ENCODE peak calls at places on chromosomes 6 and 20, in nine cellular contexts. S is AG04450; T is A673; P is heart left ventricle; Y is left lung; E is ovary; X is CD8-positive, alpha-beta T cell; J is heart right ventricle; H is A549. G is an unnamed sample. For H3K9me3, the result is how much of the 10 kb centered on the place peaks cover.

GRCh38 chr20:19644085-19644484 is 114.0 kb upstream of the RIN2 start:
- DNase-seq in T (no peak), H (no peak), X (no peak), P (no peak), E (no peak), Y (no peak), J (no peak), S (no peak), G (no peak)

GRCh38 chr6:154993026-154993425 is 2.1 kb upstream of the TIAM2 start:
- DNase-seq in H (no peak), J (no peak), X (no peak), T (no peak), P (no peak), S (no peak), Y (no peak), E (no peak), G (peak)

GRCh38 chr6:74455786-74456185 is 750.1 kb downstream of the COL12A1 start:
- DNase-seq in H (no peak), J (no peak), T (peak), Y (no peak), S (no peak), P (no peak), E (no peak), X (no peak), G (no peak)

GRCh38 chr6:40585661-40586269 is 1.4 kb downstream of the LRFN2 start:
- DNase-seq in J (no peak), H (no peak), S (no peak), P (no peak), Y (no peak), T (peak), E (no peak), X (no peak), G (no peak)

GRCh38 chr6:170087946-170088348 is 202.9 kb downstream of the DLL1 start:
- DNase-seq in J (no peak), P (peak), H (no peak), Y (peak), S (no peak), X (peak), T (no peak), E (peak), G (peak)

GRCh38 chr20:37990571-37991151 is 42.6 kb downstream of the TTI1 start:
- DNase-seq in H (peak), T (no peak), J (peak), S (peak), E (no peak), X (no peak), P (peak), Y (peak), G (peak)

GRCh38 chr6:157962601-157963084 is 19.0 kb upstream of the SYNJ2 start:
- DNase-seq in X (no peak), S (no peak), H (no peak), P (no peak), E (no peak), T (no peak), Y (no peak), J (no peak), G (peak)

GRCh38 chr6:42007753-42008528 is 42.4 kb upstream of the TAF8 start:
- DNase-seq in T (no peak), E (no peak), J (no peak), P (no peak), H (no peak), S (no peak), X (peak), Y (no peak), G (no peak)

GRCh38 chr6:154864086-154864430 is 130.8 kb downstream of the SCAF8 start:
- DNase-seq in T (no peak), Y (no peak), J (no peak), H (no peak), S (no peak), P (no peak), E (no peak), X (no peak), G (no peak)

GRCh38 chr6:138575257-138575656 is 76.0 kb upstream of the NHSL1 start:
- DNase-seq in E (no peak), J (no peak), Y (no peak), T (no peak), P (no peak), X (no peak), S (no peak), H (no peak), G (no peak)

GRCh38 chr20:35637266-35637665 is 21.6 kb downstream of the SPAG4 start:
- DNase-seq in Y (no peak), H (no peak), S (no peak), T (no peak), E (no peak), P (no peak), X (no peak), J (no peak), G (no peak)

GRCh38 chr6:136401749-136402148 is 112.1 kb upstream of the BCLAF1 start:
- DNase-seq in X (no peak), E (no peak), H (no peak), S (no peak), J (no peak), Y (no peak), T (no peak), P (no peak), G (no peak)

GRCh38 chr20:63926298-63926697 is 29.9 kb downstream of the UCKL1 start:
- DNase-seq in H (no peak), E (no peak), T (no peak), J (no peak), Y (no peak), S (no peak), X (no peak), P (no peak), G (no peak)

GRCh38 chr6:87315071-87315470 is 7.3 kb upstream of the SMIM8 start:
- DNase-seq in E (no peak), S (no peak), P (no peak), Y (no peak), J (no peak), X (no peak), H (no peak), T (no peak), G (no peak)

GRCh38 chr6:43772571-43773049 is 2.6 kb downstream of the VEGFA start:
- DNase-seq in T (peak), H (no peak), Y (no peak), P (peak), J (peak), X (no peak), S (no peak), E (no peak), G (no peak)

GRCh38 chr6:90204327-90204726 is 92.3 kb downstream of the BACH2 start:
- DNase-seq in P (no peak), X (no peak), T (no peak), Y (no peak), E (no peak), S (no peak), J (no peak), H (no peak), G (no peak)

GRCh38 chr20:32828029-32828666 is 8.4 kb downstream of the MAPRE1 start:
- DNase-seq in H (no peak), S (no peak), J (no peak), T (no peak), Y (no peak), X (no peak), E (no peak), P (no peak), G (no peak)

GRCh38 chr6:168823397-168824020 is 382.5 kb downstream of the SMOC2 start:
- DNase-seq in E (peak), S (no peak), X (no peak), J (no peak), H (no peak), P (no peak), Y (no peak), T (no peak), G (no peak)

GRCh38 chr6:34463849-34464248 is 2.0 kb upstream of the PACSIN1 start:
- DNase-seq in Y (no peak), T (no peak), J (no peak), S (no peak), P (no peak), E (no peak), X (no peak), H (no peak), G (no peak)

GRCh38 chr6:13470240-13471140 is 16.9 kb downstream of the GFOD1 start:
- DNase-seq in J (no peak), P (no peak), E (no peak), T (peak), H (no peak), Y (no peak), X (no peak), S (no peak), G (no peak)

GRCh38 chr6:78700997-78701396 is 166.4 kb upstream of the IRAK1BP1 start:
- DNase-seq in T (no peak), P (no peak), H (no peak), X (no peak), E (no peak), Y (no peak), J (no peak), S (no peak), G (no peak)

GRCh38 chr6:78701407-78701806 is 165.9 kb upstream of the IRAK1BP1 start:
- DNase-seq in E (no peak), X (no peak), T (no peak), P (no peak), J (no peak), S (peak), H (no peak), Y (no peak), G (no peak)
- H3K27ac ChIP-seq in E (no peak), X (no peak), T (no peak), P (no peak), J (no peak), S (no peak), H (no peak), Y (no peak), G (no peak)

DNA sequence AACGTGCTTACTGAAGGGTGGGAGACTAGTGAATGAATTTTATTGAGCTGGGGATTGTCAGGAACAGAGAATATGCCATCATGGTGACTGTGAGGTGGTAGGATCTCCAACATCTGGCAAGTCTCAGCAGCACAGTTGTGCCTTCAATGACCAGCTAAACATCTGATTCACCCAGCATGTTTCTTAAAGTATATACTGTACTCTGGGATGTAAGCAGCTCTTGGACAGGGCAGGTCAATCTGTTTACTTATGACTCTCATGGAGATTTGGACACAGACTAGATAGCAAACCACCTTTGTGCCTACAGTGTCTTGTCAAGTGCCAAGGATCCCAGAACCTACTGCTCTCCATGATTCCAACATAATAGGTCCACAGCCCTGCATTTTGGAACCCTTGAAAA is 801.0 kb upstream of the CITED2 start:
- DNase-seq in Y (no peak), H (no peak), T (no peak), P (no peak), S (no peak), X (no peak), E (no peak), J (no peak), G (no peak)
- H3K9me3 ChIP-seq in Y (under half), H (under half), T (under half), P (under half), S (under half), X (under half), E (under half), J (under half), G (under half)

DNA sequence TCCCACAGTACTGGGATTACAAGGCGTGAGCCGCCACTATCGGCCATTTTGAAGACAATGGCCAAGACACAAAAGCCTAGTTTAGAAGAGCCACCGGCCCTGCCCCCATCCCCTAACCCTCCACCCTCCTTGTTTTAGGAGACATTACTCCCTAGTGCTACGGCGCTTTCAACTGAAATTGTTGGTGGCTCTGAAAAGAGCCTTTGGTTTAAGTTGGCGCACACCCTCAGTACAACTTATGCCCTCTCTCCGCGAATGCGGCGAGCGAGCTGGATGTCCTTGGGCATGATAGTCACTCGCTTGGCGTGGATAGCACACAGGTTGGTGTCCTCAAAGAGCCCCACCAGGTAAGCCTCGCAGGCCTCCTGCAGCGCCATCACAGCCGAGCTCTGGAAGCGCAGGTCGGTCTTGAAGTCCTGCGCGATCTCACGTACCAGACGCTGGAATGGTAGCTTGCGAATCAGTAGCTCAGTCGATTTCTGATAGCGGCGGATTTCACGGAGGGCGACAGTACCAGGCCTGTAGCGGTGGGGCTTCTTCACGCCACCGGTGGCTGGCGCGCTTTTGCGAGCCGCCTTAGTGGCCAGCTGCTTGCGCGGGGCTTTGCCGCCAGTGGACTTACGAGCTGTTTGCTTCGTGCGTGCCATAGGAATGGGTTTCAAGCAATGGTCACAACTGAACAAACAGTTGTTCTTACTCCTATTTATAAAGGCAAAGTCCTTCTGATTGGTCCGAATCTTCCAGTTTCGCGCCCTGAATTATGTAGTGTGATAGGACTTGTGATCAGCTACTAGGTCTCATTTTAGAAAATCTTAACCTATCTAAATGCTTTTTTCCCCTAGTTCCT is 114.8 kb upstream of the BTN3A2 start:
- DNase-seq in H (no peak), J (peak), X (peak), P (peak), Y (peak), E (no peak), S (no peak), T (peak), G (peak)
- H3K4me3 ChIP-seq in H (peak), J (peak), X (peak), P (peak), Y (peak), E (peak), S (peak), T (peak), G (peak)

DNA sequence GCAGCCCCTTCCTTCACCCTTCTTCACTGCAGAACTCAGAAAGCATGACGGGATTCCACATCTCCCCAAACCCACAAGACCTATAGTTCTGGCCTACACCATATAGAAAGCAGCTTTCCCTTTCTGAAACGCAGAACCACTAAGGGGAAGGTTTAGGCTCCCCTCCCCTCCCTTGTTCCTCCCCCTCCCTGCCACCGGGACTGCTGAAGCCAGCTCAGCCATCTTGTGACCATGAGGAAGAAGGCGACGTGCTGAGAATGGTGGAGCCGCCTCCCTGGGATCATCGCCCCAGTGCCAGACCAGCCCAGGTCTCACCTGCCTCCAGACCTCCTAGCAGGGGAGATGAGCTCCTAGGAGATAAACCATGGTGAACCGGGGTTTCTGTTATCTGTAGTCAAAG is 19.6 kb downstream of the SERPINB6 start:
- DNase-seq in P (peak), S (no peak), E (no peak), H (no peak), X (no peak), J (no peak), Y (peak), T (no peak), G (no peak)
- H3K27ac ChIP-seq in P (peak), S (no peak), E (no peak), H (peak), X (no peak), J (no peak), Y (no peak), T (no peak), G (no peak)

GRCh38 chr6:367891-368630 is 23.5 kb upstream of the IRF4 start:
- DNase-seq in J (no peak), P (no peak), X (no peak), S (no peak), T (no peak), H (no peak), E (no peak), Y (no peak), G (no peak)

GRCh38 chr6:373031-373430 is 18.5 kb upstream of the IRF4 start:
- DNase-seq in S (no peak), X (no peak), E (no peak), H (no peak), T (no peak), Y (no peak), P (no peak), J (no peak), G (no peak)

GRCh38 chr6:369559-370431 is 21.8 kb upstream of the IRF4 start:
- DNase-seq in X (no peak), J (no peak), E (no peak), H (no peak), Y (no peak), T (no peak), S (no peak), P (no peak), G (no peak)

GRCh38 chr6:372336-372911 is 19.1 kb upstream of the IRF4 start:
- DNase-seq in T (no peak), H (no peak), J (no peak), Y (no peak), E (no peak), S (no peak), X (no peak), P (no peak), G (no peak)

DNA sequence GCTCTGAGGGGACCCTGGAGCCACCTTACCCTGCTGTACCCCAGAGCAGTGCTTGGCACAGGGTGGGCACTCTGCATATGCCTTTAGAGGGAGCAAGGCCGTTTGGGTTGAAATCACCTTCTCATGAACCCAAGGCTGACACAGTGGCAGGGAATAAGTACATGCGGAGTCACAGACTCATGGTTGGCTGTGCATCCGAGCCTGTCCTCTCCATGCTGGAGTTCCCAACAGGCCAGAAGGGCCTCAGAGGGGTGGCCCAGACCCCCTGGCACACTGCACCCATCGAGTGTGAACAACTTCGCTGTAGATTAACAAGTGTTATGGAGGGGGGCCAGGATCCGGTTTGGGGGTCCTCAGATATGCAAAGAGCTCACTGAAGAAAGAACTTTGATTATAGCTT is 21.0 kb upstream of the IRF4 start:
- DNase-seq in Y (no peak), S (no peak), J (no peak), E (no peak), X (no peak), T (no peak), H (no peak), P (no peak), G (no peak)
- H3K9me3 ChIP-seq in Y (under half), S (half or more), J (under half), E (under half), X (under half), T (under half), H (under half), P (under half), G (under half)

GRCh38 chr6:36245572-36246031 is 24.3 kb upstream of the PNPLA1 start:
- DNase-seq in J (no peak), Y (no peak), X (no peak), T (no peak), H (no peak), E (no peak), S (no peak), P (no peak), G (no peak)

GRCh38 chr6:36242161-36242560 is 27.7 kb upstream of the PNPLA1 start:
- DNase-seq in E (no peak), X (no peak), S (no peak), H (no peak), T (no peak), P (no peak), Y (no peak), J (no peak), G (no peak)

GRCh38 chr6:36241728-36242127 is 28.1 kb upstream of the PNPLA1 start:
- DNase-seq in T (no peak), H (no peak), P (no peak), E (no peak), S (no peak), J (no peak), X (no peak), Y (no peak), G (no peak)

GRCh38 chr6:36244641-36245280 is 25.1 kb upstream of the PNPLA1 start:
- DNase-seq in E (no peak), H (no peak), X (no peak), T (no peak), S (no peak), P (no peak), J (no peak), Y (no peak), G (peak)

DNA sequence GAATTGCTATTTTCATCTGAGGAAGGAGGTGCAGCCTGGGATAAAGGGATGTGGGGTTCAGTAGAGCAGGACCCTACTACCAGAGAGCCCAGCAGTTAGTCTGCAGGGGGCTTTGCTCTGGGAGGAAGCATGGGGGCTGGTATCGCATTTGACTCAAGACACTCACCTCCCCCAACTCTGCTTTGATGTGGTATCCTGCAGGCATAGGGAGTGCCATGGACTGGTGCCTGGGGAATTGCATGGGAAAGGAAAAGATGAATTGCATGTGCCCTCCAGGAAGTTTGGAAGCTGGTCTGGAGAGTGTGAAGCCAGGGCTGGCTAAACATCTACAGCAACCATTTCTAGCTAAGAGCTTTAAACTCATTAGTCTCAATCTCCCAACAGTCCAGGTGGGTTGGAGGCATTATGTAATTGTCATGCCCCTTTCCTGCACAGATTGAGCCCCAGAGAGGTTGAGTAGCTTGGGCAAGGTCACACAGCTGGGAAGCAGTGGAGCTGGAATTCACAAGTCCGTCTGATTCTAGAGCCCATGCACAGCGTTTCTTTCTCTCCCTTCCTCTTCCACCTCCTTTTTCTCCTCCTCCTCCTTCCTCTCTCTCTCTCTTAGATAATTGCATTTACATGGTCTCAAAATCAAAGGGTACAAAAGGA is 26.2 kb upstream of the PNPLA1 start:
- DNase-seq in E (no peak), J (no peak), P (no peak), H (no peak), T (no peak), S (no peak), X (no peak), Y (no peak), G (no peak)
- H3K4me3 ChIP-seq in E (no peak), J (no peak), P (no peak), H (no peak), T (no peak), S (no peak), X (no peak), Y (no peak), G (no peak)

GRCh38 chr20:44009679-44009992 is 95.0 kb downstream of the TOX2 start:
- DNase-seq in P (no peak), H (no peak), Y (no peak), S (no peak), E (no peak), T (no peak), X (no peak), J (no peak), G (no peak)
- H3K27ac ChIP-seq in P (no peak), H (peak), Y (no peak), S (no peak), E (no peak), T (no peak), X (no peak), J (no peak), G (peak)